ENCODE peak calls at places on chromosome 13, in six cellular contexts. One of them, this sample, is unnamed.

GRCh38 chr13:109145631-109146030 is 516.2 kb downstream of the MYO16 start:
- DNase-seq in left ventricle myocardium inferior: no peak
- DNase-seq in mucosa of descending colon: no peak
- DNase-seq in effector memory CD4-positive, alpha-beta T cell: no peak
- DNase-seq in tibial nerve: no peak
- DNase-seq in left lung: no peak
- DNase-seq in this sample: no peak

GRCh38 chr13:40982772-40983171 is 36.3 kb downstream of the ELF1 start:
- DNase-seq in left ventricle myocardium inferior: no peak
- DNase-seq in mucosa of descending colon: no peak
- DNase-seq in effector memory CD4-positive, alpha-beta T cell: peak; percentile 23
- DNase-seq in tibial nerve: no peak
- DNase-seq in left lung: peak; percentile 51
- DNase-seq in this sample: no peak

GRCh38 chr13:112877066-112877465 is 91.9 kb upstream of the MCF2L start:
- DNase-seq in left ventricle myocardium inferior: peak; percentile 7
- DNase-seq in mucosa of descending colon: peak; percentile 24
- DNase-seq in effector memory CD4-positive, alpha-beta T cell: no peak
- DNase-seq in tibial nerve: no peak
- DNase-seq in left lung: peak; percentile 16
- DNase-seq in this sample: peak; percentile 64

GRCh38 chr13:64305246-64305645 is 2889.6 kb upstream of the PCDH20 start:
- DNase-seq in left ventricle myocardium inferior: no peak
- DNase-seq in mucosa of descending colon: no peak
- DNase-seq in effector memory CD4-positive, alpha-beta T cell: no peak
- DNase-seq in tibial nerve: no peak
- DNase-seq in left lung: no peak
- DNase-seq in this sample: no peak

GRCh38 chr13:95123726-95124125 is 177.5 kb downstream of the ABCC4 start:
- DNase-seq in left ventricle myocardium inferior: no peak
- DNase-seq in mucosa of descending colon: no peak
- DNase-seq in effector memory CD4-positive, alpha-beta T cell: no peak
- DNase-seq in tibial nerve: no peak
- DNase-seq in left lung: no peak
- DNase-seq in this sample: no peak

GRCh38 chr13:73465629-73465974 is 406.8 kb downstream of the KLF5 start:
- DNase-seq in left ventricle myocardium inferior: no peak
- DNase-seq in mucosa of descending colon: no peak
- DNase-seq in effector memory CD4-positive, alpha-beta T cell: no peak
- DNase-seq in tibial nerve: no peak
- DNase-seq in left lung: no peak
- DNase-seq in this sample: no peak

GRCh38 chr13:92573467-92574057 is 653.0 kb upstream of the GPC6 start:
- DNase-seq in left ventricle myocardium inferior: no peak
- DNase-seq in mucosa of descending colon: no peak
- DNase-seq in effector memory CD4-positive, alpha-beta T cell: no peak
- DNase-seq in tibial nerve: no peak
- DNase-seq in left lung: no peak
- DNase-seq in this sample: no peak

GRCh38 chr13:46666727-46667456 is 113.9 kb downstream of the LRCH1 start:
- DNase-seq in left ventricle myocardium inferior: peak; percentile 36
- DNase-seq in mucosa of descending colon: no peak
- DNase-seq in effector memory CD4-positive, alpha-beta T cell: no peak
- DNase-seq in tibial nerve: no peak
- DNase-seq in left lung: no peak
- DNase-seq in this sample: peak; percentile 63

GRCh38 chr13:100100115-100100879 is 11.4 kb downstream of the PCCA start:
- DNase-seq in left ventricle myocardium inferior: no peak
- DNase-seq in mucosa of descending colon: no peak
- DNase-seq in effector memory CD4-positive, alpha-beta T cell: no peak
- DNase-seq in tibial nerve: no peak
- DNase-seq in left lung: no peak
- DNase-seq in this sample: no peak

GRCh38 chr13:31846182-31846938 is 107.0 kb downstream of the RXFP2 start:
- DNase-seq in left ventricle myocardium inferior: peak; percentile 95
- DNase-seq in mucosa of descending colon: peak; percentile 86
- DNase-seq in effector memory CD4-positive, alpha-beta T cell: peak; percentile 52
- DNase-seq in tibial nerve: peak; percentile 74
- DNase-seq in left lung: peak; percentile 91
- DNase-seq in this sample: peak; percentile 92

GRCh38 chr13:97114696-97115095 is 107.4 kb upstream of the MBNL2 start:
- DNase-seq in left ventricle myocardium inferior: no peak
- DNase-seq in mucosa of descending colon: no peak
- DNase-seq in effector memory CD4-positive, alpha-beta T cell: no peak
- DNase-seq in tibial nerve: no peak
- DNase-seq in left lung: no peak
- DNase-seq in this sample: no peak

GRCh38 chr13:24834902-24835510 is 71.0 kb downstream of the RNF17 start:
- DNase-seq in left ventricle myocardium inferior: no peak
- DNase-seq in mucosa of descending colon: no peak
- DNase-seq in effector memory CD4-positive, alpha-beta T cell: no peak
- DNase-seq in tibial nerve: no peak
- DNase-seq in left lung: no peak
- DNase-seq in this sample: no peak

GRCh38 chr13:22839554-22840286 is 341.1 kb upstream of the SGCG start:
- DNase-seq in left ventricle myocardium inferior: no peak
- DNase-seq in mucosa of descending colon: no peak
- DNase-seq in effector memory CD4-positive, alpha-beta T cell: no peak
- DNase-seq in tibial nerve: no peak
- DNase-seq in left lung: no peak
- DNase-seq in this sample: no peak

GRCh38 chr13:113445791-113446487 is 7.3 kb downstream of the ADPRHL1 start:
- DNase-seq in left ventricle myocardium inferior: no peak
- DNase-seq in mucosa of descending colon: peak; percentile 43
- DNase-seq in effector memory CD4-positive, alpha-beta T cell: no peak
- DNase-seq in tibial nerve: no peak
- DNase-seq in left lung: no peak
- DNase-seq in this sample: peak; percentile 36

GRCh38 chr13:72970956-72971355 is 87.8 kb upstream of the KLF5 start:
- DNase-seq in left ventricle myocardium inferior: no peak
- DNase-seq in mucosa of descending colon: no peak
- DNase-seq in effector memory CD4-positive, alpha-beta T cell: no peak
- DNase-seq in tibial nerve: no peak
- DNase-seq in left lung: no peak
- DNase-seq in this sample: no peak

GRCh38 chr13:108146642-108147041 is 68.7 kb downstream of the LIG4 start:
- DNase-seq in left ventricle myocardium inferior: no peak
- DNase-seq in mucosa of descending colon: no peak
- DNase-seq in effector memory CD4-positive, alpha-beta T cell: no peak
- DNase-seq in tibial nerve: no peak
- DNase-seq in left lung: no peak
- DNase-seq in this sample: no peak

GRCh38 chr13:74114202-74114601 is 20.0 kb downstream of the KLF12 start:
- DNase-seq in left ventricle myocardium inferior: no peak
- DNase-seq in mucosa of descending colon: no peak
- DNase-seq in effector memory CD4-positive, alpha-beta T cell: no peak
- DNase-seq in tibial nerve: no peak
- DNase-seq in left lung: no peak
- DNase-seq in this sample: no peak

GRCh38 chr13:110794209-110794608 is 80.7 kb downstream of the ING1 start:
- DNase-seq in left ventricle myocardium inferior: no peak
- DNase-seq in mucosa of descending colon: no peak
- DNase-seq in effector memory CD4-positive, alpha-beta T cell: no peak
- DNase-seq in tibial nerve: no peak
- DNase-seq in left lung: no peak
- DNase-seq in this sample: no peak

GRCh38 chr13:40665754-40666057 is 735 bp downstream of the FOXO1 start:
- DNase-seq in left ventricle myocardium inferior: peak; percentile 21
- DNase-seq in mucosa of descending colon: no peak
- DNase-seq in effector memory CD4-positive, alpha-beta T cell: peak; percentile 39
- DNase-seq in tibial nerve: no peak
- DNase-seq in left lung: no peak
- DNase-seq in this sample: no peak

GRCh38 chr13:47310376-47310775 is 413.5 kb upstream of the HTR2A start:
- DNase-seq in left ventricle myocardium inferior: no peak
- DNase-seq in mucosa of descending colon: no peak
- DNase-seq in effector memory CD4-positive, alpha-beta T cell: no peak
- DNase-seq in tibial nerve: no peak
- DNase-seq in left lung: no peak
- DNase-seq in this sample: no peak

GRCh38 chr13:24228852-24229458 is 68.4 kb downstream of the SPATA13 start:
- DNase-seq in left ventricle myocardium inferior: no peak
- DNase-seq in mucosa of descending colon: no peak
- DNase-seq in effector memory CD4-positive, alpha-beta T cell: no peak
- DNase-seq in tibial nerve: no peak
- DNase-seq in left lung: no peak
- DNase-seq in this sample: no peak

GRCh38 chr13:59680429-59681024 is 483.2 kb downstream of the DIAPH3 start:
- DNase-seq in left ventricle myocardium inferior: no peak
- DNase-seq in mucosa of descending colon: no peak
- DNase-seq in effector memory CD4-positive, alpha-beta T cell: no peak
- DNase-seq in tibial nerve: no peak
- DNase-seq in left lung: no peak
- DNase-seq in this sample: no peak

GRCh38 chr13:37618554-37618953 is 20.0 kb upstream of the POSTN start:
- DNase-seq in left ventricle myocardium inferior: no peak
- DNase-seq in mucosa of descending colon: no peak
- DNase-seq in effector memory CD4-positive, alpha-beta T cell: no peak
- DNase-seq in tibial nerve: no peak
- DNase-seq in left lung: no peak
- DNase-seq in this sample: no peak

GRCh38 chr13:111789011-111789410 is 277.9 kb upstream of the SOX1 start:
- DNase-seq in left ventricle myocardium inferior: no peak
- DNase-seq in mucosa of descending colon: no peak
- DNase-seq in effector memory CD4-positive, alpha-beta T cell: no peak
- DNase-seq in tibial nerve: no peak
- DNase-seq in left lung: no peak
- DNase-seq in this sample: peak; percentile 62

GRCh38 chr13:28392428-28392827 is 102.5 kb downstream of the FLT1 start:
- DNase-seq in left ventricle myocardium inferior: no peak
- DNase-seq in mucosa of descending colon: no peak
- DNase-seq in effector memory CD4-positive, alpha-beta T cell: no peak
- DNase-seq in tibial nerve: no peak
- DNase-seq in left lung: no peak
- DNase-seq in this sample: no peak

GRCh38 chr13:28392896-28393295 is 102.0 kb downstream of the FLT1 start:
- DNase-seq in left ventricle myocardium inferior: no peak
- DNase-seq in mucosa of descending colon: no peak
- DNase-seq in effector memory CD4-positive, alpha-beta T cell: no peak
- DNase-seq in tibial nerve: no peak
- DNase-seq in left lung: no peak
- DNase-seq in this sample: no peak

GRCh38 chr13:28396053-28396452 is 98.9 kb downstream of the FLT1 start:
- DNase-seq in left ventricle myocardium inferior: no peak
- DNase-seq in mucosa of descending colon: no peak
- DNase-seq in effector memory CD4-positive, alpha-beta T cell: no peak
- DNase-seq in tibial nerve: no peak
- DNase-seq in left lung: no peak
- DNase-seq in this sample: no peak

GRCh38 chr13:28394422-28394821 is 100.5 kb downstream of the FLT1 start:
- DNase-seq in left ventricle myocardium inferior: no peak
- DNase-seq in mucosa of descending colon: no peak
- DNase-seq in effector memory CD4-positive, alpha-beta T cell: no peak
- DNase-seq in tibial nerve: no peak
- DNase-seq in left lung: no peak
- DNase-seq in this sample: no peak
- H3K4me1 ChIP-seq in left ventricle myocardium inferior: peaks cover 88% of the 10 kb centered on the region
- H3K4me1 ChIP-seq in mucosa of descending colon: no peaks in the 10 kb centered on the region
- H3K4me1 ChIP-seq in effector memory CD4-positive, alpha-beta T cell: no peaks in the 10 kb centered on the region
- H3K4me1 ChIP-seq in tibial nerve: no peaks in the 10 kb centered on the region
- H3K4me1 ChIP-seq in left lung: no peaks in the 10 kb centered on the region
- H3K4me1 ChIP-seq in this sample: no peaks in the 10 kb centered on the region

DNA sequence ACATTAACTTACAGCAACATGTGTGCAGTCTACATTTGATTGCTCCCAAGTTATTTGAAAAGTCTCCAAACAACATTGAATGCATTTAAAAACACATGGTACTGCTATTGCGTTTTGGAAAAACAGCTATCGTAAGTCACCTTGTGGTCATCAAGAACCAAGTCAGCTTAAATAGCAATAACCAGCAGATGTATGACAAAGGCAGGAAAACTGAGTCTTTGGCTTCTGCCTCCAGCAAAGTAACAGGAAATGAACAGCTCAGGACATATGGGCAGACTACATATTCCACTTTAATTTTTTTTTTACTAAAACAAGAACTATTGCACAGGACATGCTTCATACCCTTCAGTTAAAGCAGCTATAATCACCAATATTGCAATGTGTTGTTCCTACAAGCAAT is 580.6 kb upstream of the SPRY2 start:
- DNase-seq in left ventricle myocardium inferior: no peak
- DNase-seq in mucosa of descending colon: no peak
- DNase-seq in effector memory CD4-positive, alpha-beta T cell: no peak
- DNase-seq in tibial nerve: no peak
- DNase-seq in left lung: no peak
- DNase-seq in this sample: no peak
- H3K4me3 ChIP-seq in left ventricle myocardium inferior: no peak overlapping the region
- H3K4me3 ChIP-seq in mucosa of descending colon: no peak overlapping the region
- H3K4me3 ChIP-seq in effector memory CD4-positive, alpha-beta T cell: no peak overlapping the region
- H3K4me3 ChIP-seq in tibial nerve: no peak overlapping the region
- H3K4me3 ChIP-seq in left lung: no peak overlapping the region
- H3K4me3 ChIP-seq in this sample: no peak overlapping the region

DNA sequence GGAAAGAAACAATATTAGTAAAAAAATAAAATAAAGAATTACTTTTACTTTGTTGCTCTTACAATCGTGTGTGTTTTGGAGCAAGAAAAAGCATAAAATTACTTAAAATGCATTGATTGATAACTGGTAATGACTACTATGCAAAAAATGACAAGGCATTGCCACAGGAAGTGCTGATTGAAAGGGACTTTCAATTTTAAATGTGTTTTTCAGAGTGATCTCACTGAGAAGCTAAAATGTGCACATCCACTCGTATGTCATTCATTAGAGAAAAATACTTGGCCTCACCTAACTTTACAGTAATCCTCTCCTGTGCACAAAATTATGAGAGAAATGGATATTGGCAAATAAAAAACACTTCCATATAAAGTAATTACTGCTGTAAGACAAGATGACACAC is 934.9 kb downstream of the SLITRK6 start:
- DNase-seq in left ventricle myocardium inferior: no peak
- DNase-seq in mucosa of descending colon: no peak
- DNase-seq in effector memory CD4-positive, alpha-beta T cell: no peak
- DNase-seq in tibial nerve: no peak
- DNase-seq in left lung: no peak
- DNase-seq in this sample: no peak
- H3K36me3 ChIP-seq in left ventricle myocardium inferior: no peaks in the 10 kb centered on the region
- H3K36me3 ChIP-seq in mucosa of descending colon: no peaks in the 10 kb centered on the region
- H3K36me3 ChIP-seq in effector memory CD4-positive, alpha-beta T cell: no peaks in the 10 kb centered on the region
- H3K36me3 ChIP-seq in tibial nerve: no peaks in the 10 kb centered on the region
- H3K36me3 ChIP-seq in left lung: no peaks in the 10 kb centered on the region
- H3K36me3 ChIP-seq in this sample: no peaks in the 10 kb centered on the region

GRCh38 chr13:103130681-103131210 is 64.5 kb upstream of the SLC10A2 start:
- DNase-seq in left ventricle myocardium inferior: no peak
- DNase-seq in mucosa of descending colon: no peak
- DNase-seq in effector memory CD4-positive, alpha-beta T cell: no peak
- DNase-seq in tibial nerve: no peak
- DNase-seq in left lung: no peak
- DNase-seq in this sample: no peak

GRCh38 chr13:103134271-103134670 is 68.1 kb upstream of the SLC10A2 start:
- DNase-seq in left ventricle myocardium inferior: no peak
- DNase-seq in mucosa of descending colon: no peak
- DNase-seq in effector memory CD4-positive, alpha-beta T cell: no peak
- DNase-seq in tibial nerve: no peak
- DNase-seq in left lung: no peak
- DNase-seq in this sample: no peak

GRCh38 chr13:103133551-103133950 is 67.3 kb upstream of the SLC10A2 start:
- DNase-seq in left ventricle myocardium inferior: no peak
- DNase-seq in mucosa of descending colon: no peak
- DNase-seq in effector memory CD4-positive, alpha-beta T cell: no peak
- DNase-seq in tibial nerve: no peak
- DNase-seq in left lung: no peak
- DNase-seq in this sample: no peak
- H3K4me1 ChIP-seq in left ventricle myocardium inferior: no peaks in the 10 kb centered on the region
- H3K4me1 ChIP-seq in mucosa of descending colon: no peaks in the 10 kb centered on the region
- H3K4me1 ChIP-seq in effector memory CD4-positive, alpha-beta T cell: no peaks in the 10 kb centered on the region
- H3K4me1 ChIP-seq in tibial nerve: no peaks in the 10 kb centered on the region
- H3K4me1 ChIP-seq in left lung: no peaks in the 10 kb centered on the region
- H3K4me1 ChIP-seq in this sample: no peaks in the 10 kb centered on the region

GRCh38 chr13:75299913-75300862 is 181.8 kb downstream of the TBC1D4 start:
- DNase-seq in left ventricle myocardium inferior: no peak
- DNase-seq in mucosa of descending colon: no peak
- DNase-seq in effector memory CD4-positive, alpha-beta T cell: no peak
- DNase-seq in tibial nerve: no peak
- DNase-seq in left lung: no peak
- DNase-seq in this sample: no peak
- H3K4me3 ChIP-seq in left ventricle myocardium inferior: no peak overlapping the region
- H3K4me3 ChIP-seq in mucosa of descending colon: no peak overlapping the region
- H3K4me3 ChIP-seq in effector memory CD4-positive, alpha-beta T cell: no peak overlapping the region
- H3K4me3 ChIP-seq in tibial nerve: no peak overlapping the region
- H3K4me3 ChIP-seq in left lung: no peak overlapping the region
- H3K4me3 ChIP-seq in this sample: no peak overlapping the region

This sample was measured in aorta.